ENCODE peak calls at places on chromosomes 5 and 9, in ten cellular contexts. C is lower leg skin; P is fibroblast of lung; B is CD8-positive, alpha-beta T cell; J is uterus; M is AG10803; T is IMR-90; L is esophagus squamous epithelium; F is CD4-positive, alpha-beta T cell; K is Peyer's patch. A is an unnamed sample.

GRCh38 chr9:99840061-99840460 is 18.4 kb downstream of the NR4A3 start:
- DNase-seq in C (peak; percentile 7), P (no peak), B (no peak), J (no peak), M (no peak), T (no peak), L (no peak), F (no peak), K (no peak), A (no peak)

GRCh38 chr9:95808001-95808400 is 67.5 kb upstream of the ERCC6L2 start:
- DNase-seq in C (no peak), P (peak; percentile 57), B (no peak), J (no peak), M (peak; percentile 32), T (peak; percentile 48), L (no peak), F (no peak), K (no peak), A (no peak)

GRCh38 chr5:20300110-20300509 is 312.1 kb upstream of the CDH18 start:
- DNase-seq in C (no peak), P (no peak), B (no peak), J (no peak), M (no peak), T (no peak), L (no peak), F (no peak), K (no peak), A (no peak)

GRCh38 chr9:98460704-98461103 is 205.3 kb upstream of the TBC1D2 start:
- DNase-seq in C (no peak), P (no peak), B (no peak), J (no peak), M (no peak), T (no peak), L (no peak), F (no peak), K (no peak), A (no peak)

GRCh38 chr9:83933804-83934203 is 12.6 kb upstream of the KIF27 start:
- DNase-seq in C (no peak), P (peak; percentile 81), B (no peak), J (peak; percentile 36), M (peak; percentile 81), T (peak; percentile 59), L (no peak), F (no peak), K (no peak), A (no peak)

GRCh38 chr5:115072266-115073056 is 97.2 kb downstream of the TRIM36 start:
- DNase-seq in C (no peak), P (no peak), B (no peak), J (no peak), M (no peak), T (no peak), L (no peak), F (no peak), K (no peak), A (no peak)

GRCh38 chr9:118976160-118976559 is 393.1 kb downstream of the BRINP1 start:
- DNase-seq in C (no peak), P (no peak), B (no peak), J (no peak), M (no peak), T (no peak), L (no peak), F (no peak), K (no peak), A (no peak)

GRCh38 chr9:114777841-114778240 is 28.0 kb downstream of the TNFSF15 start:
- DNase-seq in C (no peak), P (no peak), B (peak; percentile 51), J (no peak), M (peak; percentile 16), T (no peak), L (no peak), F (peak; percentile 25), K (no peak), A (no peak)

GRCh38 chr5:152271420-152271819 is 133.7 kb downstream of the NMUR2 start:
- DNase-seq in C (no peak), P (no peak), B (no peak), J (no peak), M (no peak), T (no peak), L (no peak), F (no peak), K (no peak), A (no peak)

GRCh38 chr5:14270212-14270702 is 127.1 kb downstream of the TRIO start:
- DNase-seq in C (no peak), P (peak; percentile 82), B (no peak), J (peak; percentile 42), M (peak; percentile 70), T (peak; percentile 64), L (no peak), F (no peak), K (no peak), A (no peak)

GRCh38 chr5:105508519-105508918 is 1945.9 kb upstream of the NUDT12 start:
- DNase-seq in C (no peak), P (peak; percentile 28), B (no peak), J (no peak), M (no peak), T (peak; percentile 3), L (no peak), F (no peak), K (no peak), A (no peak)

GRCh38 chr5:113000466-113000865 is 23.9 kb downstream of the DCP2 start:
- DNase-seq in C (no peak), P (no peak), B (no peak), J (no peak), M (no peak), T (peak; percentile 73), L (no peak), F (no peak), K (no peak), A (no peak)

GRCh38 chr5:89064691-89065207 is 181.8 kb upstream of the MEF2C start:
- DNase-seq in C (no peak), P (no peak), B (no peak), J (no peak), M (no peak), T (no peak), L (no peak), F (no peak), K (no peak), A (no peak)

GRCh38 chr5:161548472-161549094 is 2.1 kb upstream of the GABRB2 start:
- DNase-seq in C (no peak), P (no peak), B (no peak), J (no peak), M (no peak), T (no peak), L (no peak), F (no peak), K (no peak), A (no peak)

GRCh38 chr5:36688722-36689121 is 82.3 kb downstream of the SLC1A3 start:
- DNase-seq in C (no peak), P (no peak), B (no peak), J (no peak), M (no peak), T (peak; percentile 4), L (no peak), F (no peak), K (no peak), A (no peak)

GRCh38 chr5:26889810-26890209 is 148.6 kb downstream of the CDH9 start:
- DNase-seq in C (no peak), P (no peak), B (no peak), J (no peak), M (no peak), T (no peak), L (no peak), F (no peak), K (no peak), A (no peak)

GRCh38 chr9:15461601-15462000 is 38.9 kb downstream of the SNAPC3 start:
- DNase-seq in C (no peak), P (no peak), B (no peak), J (no peak), M (no peak), T (no peak), L (no peak), F (no peak), K (no peak), A (no peak)

GRCh38 chr9:116365056-116365471 is 211.5 kb downstream of the PAPPA start:
- DNase-seq in C (peak; percentile 17), P (peak; percentile 82), B (no peak), J (peak; percentile 80), M (peak; percentile 59), T (peak; percentile 78), L (no peak), F (no peak), K (no peak), A (peak; percentile 27)

DNA sequence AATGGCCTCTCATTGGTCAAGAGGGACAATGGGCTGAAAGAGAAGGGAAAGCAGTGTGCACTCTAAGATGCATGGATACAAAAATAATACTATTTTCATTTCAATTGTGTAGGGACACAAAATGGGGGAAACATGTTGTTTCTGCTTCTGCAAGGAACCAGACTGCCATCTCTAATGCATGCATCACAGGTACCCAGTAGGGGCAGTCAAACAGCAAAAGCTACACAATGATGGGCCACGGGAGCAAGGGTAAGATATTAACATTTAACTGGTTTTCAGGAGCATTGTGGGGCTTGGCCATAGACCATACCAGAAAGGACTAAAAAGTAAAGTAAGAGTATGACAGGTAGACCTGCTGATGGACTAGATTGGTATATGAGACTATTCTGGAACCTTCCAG is 535.8 kb downstream of the SPATA31D1 start:
- DNase-seq in C (no peak), P (no peak), B (no peak), J (no peak), M (no peak), T (no peak), L (no peak), F (no peak), K (no peak), A (no peak)
- TF ChIP-seq CTCF in C (no peak), P (no peak), B (no peak), J (no peak), M (no peak), T (no peak), L (no peak), F (no peak), K (no peak), A (no peak)

GRCh38 chr5:133919148-133920136 is 49.0 kb downstream of the C5orf15 start:
- DNase-seq in C (no peak), P (no peak), B (no peak), J (no peak), M (no peak), T (no peak), L (no peak), F (no peak), K (no peak), A (no peak)
- TF ChIP-seq CTCF in C (no peak), P (no peak), B (no peak), J (no peak), M (no peak), T (no peak), L (no peak), F (no peak), K (no peak), A (no peak)

GRCh38 chr5:120473332-120473731 is 9.2 kb downstream of the PRR16 start:
- DNase-seq in C (no peak), P (no peak), B (no peak), J (no peak), M (no peak), T (no peak), L (no peak), F (no peak), K (no peak), A (no peak)
- TF ChIP-seq CTCF in C (no peak), P (no peak), B (no peak), J (no peak), M (no peak), T (no peak), L (no peak), F (no peak), K (no peak), A (no peak)

DNA sequence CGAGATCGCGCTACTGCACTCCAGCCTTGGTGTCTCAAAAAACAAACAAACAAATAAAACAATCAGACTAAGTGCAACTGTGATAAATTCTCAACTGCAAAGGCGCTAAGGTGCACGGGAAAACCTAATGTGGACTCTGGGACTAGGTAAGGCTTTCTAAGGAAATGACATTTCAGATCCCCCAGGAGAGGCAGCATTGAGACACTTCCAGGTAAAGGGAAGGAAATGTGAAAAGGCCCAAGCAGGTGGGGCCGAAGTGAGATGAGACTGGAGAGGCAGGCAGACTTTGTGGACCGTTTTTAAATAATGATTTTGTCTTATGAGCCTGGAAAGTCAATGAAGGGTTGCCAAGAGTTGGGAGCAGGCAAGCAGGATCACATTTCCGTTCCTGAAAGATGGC is 1.9 kb upstream of the APBA1 start:
- DNase-seq in C (no peak), P (no peak), B (no peak), J (no peak), M (no peak), T (no peak), L (no peak), F (no peak), K (no peak), A (no peak)
- TF ChIP-seq CTCF in C (no peak), P (no peak), B (no peak), J (no peak), M (no peak), T (no peak), L (no peak), F (no peak), K (no peak), A (no peak)